ENCODE peak calls at places on chromosome 4, in seven cellular contexts. Y is SK-N-SH, A is K562, L is H1, V is GM12878, I is GM12892, K is HepG2. J is an unnamed sample.

GRCh38 chr4:26787461-26788340 is 72.9 kb upstream of the STIM2 start:
- DNase-seq in Y (no peak), A (peak; percentile 65), L (peak; percentile 64), V (no peak), I (no peak), K (peak; percentile 32), J (no peak)

GRCh38 chr4:98480535-98480934 is 177.9 kb downstream of the TSPAN5 start:
- DNase-seq in Y (no peak), A (no peak), L (no peak), V (no peak), I (no peak), K (no peak), J (no peak)

GRCh38 chr4:105272002-105272401 is 125.3 kb downstream of the TET2 start:
- DNase-seq in Y (no peak), A (no peak), L (no peak), V (no peak), I (no peak), K (no peak), J (no peak)

GRCh38 chr4:169270810-169271691 is at the start of gene SH3RF1:
- DNase-seq in Y (peak; percentile 91), A (peak; percentile 46), L (no peak), V (no peak), I (peak; percentile 60), K (peak; percentile 38), J (peak; percentile 63)

GRCh38 chr4:172985552-172985951 is 183.1 kb upstream of the GALNT7 start:
- DNase-seq in Y (no peak), A (no peak), L (no peak), V (no peak), I (no peak), K (no peak), J (no peak)

GRCh38 chr4:5204781-5205180 is 153.5 kb downstream of the STK32B start:
- DNase-seq in Y (no peak), A (no peak), L (no peak), V (no peak), I (no peak), K (no peak), J (no peak)

GRCh38 chr4:154526151-154526550 is 24.0 kb downstream of the PLRG1 start:
- DNase-seq in Y (no peak), A (no peak), L (no peak), V (no peak), I (no peak), K (no peak), J (no peak)

GRCh38 chr4:75895744-75896314 is 6.4 kb downstream of the PPEF2 start:
- DNase-seq in Y (peak; percentile 50), A (peak; percentile 61), L (no peak), V (no peak), I (peak; percentile 25), K (peak; percentile 52), J (no peak)

GRCh38 chr4:100421356-100421978 is 96.4 kb downstream of the EMCN start:
- DNase-seq in Y (peak; percentile 11), A (no peak), L (no peak), V (no peak), I (no peak), K (peak; percentile 7), J (no peak)

GRCh38 chr4:184293552-184293951 is 75.9 kb upstream of the ENPP6 start:
- DNase-seq in Y (no peak), A (no peak), L (no peak), V (no peak), I (no peak), K (peak; percentile 46), J (no peak)

DNA sequence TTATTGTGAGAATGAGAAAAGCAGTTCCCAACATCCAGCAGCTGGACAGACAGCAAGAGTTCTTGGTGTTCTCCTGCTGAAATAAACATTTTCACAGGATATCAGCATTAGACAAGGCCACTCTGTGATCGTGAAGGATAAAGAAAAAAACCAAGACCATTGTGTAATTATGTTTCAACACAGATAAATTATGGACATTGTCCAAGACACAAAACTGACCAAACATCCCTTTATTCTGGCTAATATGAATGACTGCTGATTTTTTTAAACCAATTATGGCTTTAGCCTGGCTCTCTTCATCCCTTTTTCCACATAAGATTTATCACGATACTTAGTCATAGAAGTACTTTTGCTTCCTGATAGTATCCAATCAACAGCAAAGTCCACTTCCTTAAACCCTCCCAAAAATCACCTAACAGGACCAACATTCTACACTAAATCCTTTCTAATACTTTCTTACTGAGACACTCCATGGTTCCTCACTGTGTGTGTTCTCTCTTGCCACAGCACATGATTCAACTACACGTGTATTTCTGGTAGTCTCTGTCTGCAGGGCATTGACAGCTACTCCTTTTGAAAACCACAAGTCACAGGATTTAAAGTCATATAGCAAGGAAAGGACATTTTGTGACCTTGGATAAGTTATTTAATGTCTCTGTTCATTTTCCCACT is 137.0 kb upstream of the PGRMC2 start:
- DNase-seq in Y (no peak), A (no peak), L (no peak), V (no peak), I (no peak), K (no peak), J (no peak)
- TF ChIP-seq POLR2AphosphoS5 in Y (no peak), A (no peak), L (no peak), V (no peak), I (no peak), K (no peak), J (no peak)

GRCh38 chr4:80201326-80202151 is 4.2 kb downstream of the PRDM8 start:
- DNase-seq in Y (no peak), A (no peak), L (no peak), V (no peak), I (no peak), K (no peak), J (no peak)
- TF ChIP-seq TAF1 in Y (no peak), A (no peak), L (no peak), V (no peak), I (no peak), K (no peak), J (no peak)

GRCh38 chr4:37631551-37631950 is 54.6 kb downstream of the RELL1 start:
- DNase-seq in Y (no peak), A (no peak), L (no peak), V (no peak), I (no peak), K (no peak), J (no peak)

GRCh38 chr4:37627263-37627662 is 58.9 kb downstream of the RELL1 start:
- DNase-seq in Y (no peak), A (no peak), L (no peak), V (no peak), I (no peak), K (no peak), J (no peak)

GRCh38 chr4:37629713-37630112 is 56.5 kb downstream of the RELL1 start:
- DNase-seq in Y (no peak), A (no peak), L (no peak), V (no peak), I (no peak), K (no peak), J (no peak)

GRCh38 chr4:37625499-37625898 is 60.7 kb downstream of the RELL1 start:
- DNase-seq in Y (no peak), A (no peak), L (no peak), V (no peak), I (no peak), K (no peak), J (no peak)

DNA sequence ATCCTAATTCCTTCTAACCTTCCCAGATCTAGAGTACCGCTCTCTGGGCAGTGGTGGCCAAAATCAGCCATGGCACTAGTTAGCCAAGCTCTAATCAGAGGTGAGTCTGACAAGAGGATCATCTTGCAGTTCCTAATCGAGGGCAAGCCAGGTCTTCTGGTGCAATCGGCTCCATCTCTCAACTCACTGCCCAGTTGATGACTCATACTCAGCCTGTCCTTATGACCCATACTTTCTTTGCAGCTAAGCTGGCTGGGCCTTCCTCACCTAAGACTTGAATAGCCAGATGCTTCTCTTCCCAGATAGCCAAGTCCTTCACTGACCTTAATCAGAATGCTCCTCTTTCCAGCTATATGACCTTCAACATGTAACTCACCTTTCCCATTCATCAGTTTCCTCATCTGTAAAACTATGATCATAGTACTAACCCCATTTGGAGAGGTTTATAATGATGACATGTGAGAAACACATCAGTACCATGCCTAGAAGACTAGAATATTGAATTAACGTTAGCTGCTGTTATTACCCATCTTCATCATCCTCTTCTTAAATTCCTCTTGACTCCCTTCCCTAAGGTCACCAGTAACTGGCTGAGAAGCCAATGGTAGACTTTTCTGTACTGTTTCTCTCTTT is 57.1 kb downstream of the RELL1 start:
- DNase-seq in Y (no peak), A (peak; percentile 45), L (no peak), V (no peak), I (no peak), K (no peak), J (no peak)
- TF ChIP-seq POLR2AphosphoS5 in Y (no peak), A (no peak), L (no peak), V (no peak), I (no peak), K (no peak), J (no peak)

DNA sequence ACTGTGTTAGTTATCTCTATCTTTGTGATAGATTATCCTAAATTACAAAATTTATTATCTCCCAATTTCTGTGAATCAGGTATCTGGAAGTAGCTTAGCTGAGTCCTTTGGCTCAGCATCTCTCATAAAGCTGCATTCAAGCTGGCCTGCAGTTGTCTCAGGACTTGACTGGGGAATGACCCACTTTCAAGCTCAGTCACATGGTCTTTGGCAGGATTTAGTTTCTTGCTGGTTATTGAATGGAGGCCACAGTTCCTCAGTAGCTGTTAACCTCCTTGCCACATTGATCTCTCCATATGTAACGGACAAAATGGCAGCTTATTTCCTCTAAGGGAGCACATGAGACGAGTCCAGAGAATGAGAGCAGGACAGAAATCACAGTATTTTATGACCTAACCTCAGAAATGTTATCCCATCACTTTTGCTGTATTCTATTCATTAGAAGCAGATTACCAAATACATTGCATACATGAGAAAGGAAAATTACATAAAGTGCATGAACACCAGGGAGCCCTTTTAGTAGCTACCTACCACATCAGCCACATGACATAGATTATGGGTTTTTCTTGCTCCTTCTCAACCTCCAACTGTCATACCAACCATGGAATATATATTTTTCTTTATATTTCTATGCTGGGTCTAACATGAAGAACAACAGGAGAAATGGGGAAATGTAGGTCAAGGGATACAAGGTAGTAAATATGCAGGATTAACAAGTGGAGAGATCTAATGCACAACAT is 730.1 kb downstream of the CCSER1 start:
- DNase-seq in Y (no peak), A (no peak), L (no peak), V (no peak), I (no peak), K (no peak), J (no peak)
- TF ChIP-seq TAF1 in Y (no peak), A (no peak), L (no peak), V (no peak), I (no peak), K (no peak), J (no peak)